ENCODE peak calls at places on chromosomes 1 and 21, in four cellular contexts. R, D, E and N are unnamed samples.

GRCh38 chr1:39001516-39002389 is 10.7 kb downstream of the AKIRIN1 start:
- DNase-seq in E (no peak), R (no peak), D (no peak), N (no peak)

GRCh38 chr1:170732262-170732595 is 68.3 kb downstream of the PRRX1 start:
- DNase-seq in R (peak; percentile 36), D (no peak), E (no peak), N (no peak)

GRCh38 chr1:54571326-54571725 is 23.3 kb downstream of the ACOT11 start:
- DNase-seq in R (no peak), E (no peak), D (no peak), N (no peak)

GRCh38 chr1:79790950-79791349 is 784.4 kb upstream of the ADGRL4 start:
- DNase-seq in E (no peak), D (no peak), R (no peak), N (no peak)

GRCh38 chr1:85330711-85331290 is 54.4 kb upstream of the BCL10 start:
- DNase-seq in D (peak; percentile 33), R (peak; percentile 82), E (peak; percentile 73), N (no peak)

GRCh38 chr1:157363660-157364140 is 188.6 kb downstream of the FCRL5 start:
- DNase-seq in D (peak; percentile 37), R (no peak), E (no peak), N (peak; percentile 67)

GRCh38 chr1:236425031-236425663 is 31.1 kb downstream of the EDARADD start:
- DNase-seq in E (no peak), R (no peak), D (no peak), N (no peak)

GRCh38 chr1:33624261-33624990 is 152.0 kb downstream of the ZSCAN20 start:
- DNase-seq in E (no peak), D (no peak), R (no peak), N (no peak)

GRCh38 chr21:36908260-36908908 is 58.1 kb downstream of the HLCS start:
- DNase-seq in E (no peak), D (no peak), R (no peak), N (no peak)

GRCh38 chr1:158414651-158415345 is 11.2 kb downstream of the OR10K2 start:
- DNase-seq in E (no peak), R (no peak), D (no peak), N (no peak)

GRCh38 chr1:164787834-164788231 is 228.8 kb downstream of the PBX1 start:
- DNase-seq in D (no peak), R (no peak), E (no peak), N (no peak)

GRCh38 chr1:208799186-208799585 is 555.0 kb upstream of the PLXNA2 start:
- DNase-seq in E (no peak), R (no peak), D (no peak), N (no peak)

GRCh38 chr1:180627411-180627810 is 4.4 kb upstream of the XPR1 start:
- DNase-seq in E (no peak), D (no peak), R (no peak), N (peak; percentile 46)

GRCh38 chr1:116574581-116575291 is 3.9 kb upstream of the CD58 start:
- DNase-seq in R (peak; percentile 53), D (peak; percentile 72), E (peak; percentile 42), N (peak; percentile 77)

GRCh38 chr1:1179339-1179982 is 5.8 kb downstream of the TTLL10 start:
- DNase-seq in E (no peak), R (no peak), D (no peak), N (no peak)

GRCh38 chr1:97433094-97433493 is 487.7 kb downstream of the DPYD start:
- DNase-seq in D (no peak), R (no peak), E (peak; percentile 70), N (no peak)

GRCh38 chr21:46350981-46351380 is 27.0 kb downstream of the PCNT start:
- DNase-seq in D (no peak), E (no peak), R (no peak), N (no peak)

GRCh38 chr21:40054403-40054802 is 187.2 kb downstream of the PCP4 start:
- DNase-seq in D (no peak), E (no peak), R (peak; percentile 21), N (no peak)

GRCh38 chr1:3545363-3546047 is 65.8 kb downstream of the MEGF6 start:
- DNase-seq in R (no peak), E (no peak), D (peak; percentile 42), N (no peak)

GRCh38 chr1:40020447-40021085 is 20.0 kb upstream of the CAP1 start:
- DNase-seq in D (no peak), E (no peak), R (no peak), N (peak; percentile 43)

GRCh38 chr1:12436817-12437599 is 181.0 kb downstream of the DHRS3 start:
- DNase-seq in R (no peak), E (no peak), D (no peak), N (no peak)

GRCh38 chr1:23013657-23014056 is 2.0 kb downstream of the TEX46 start:
- DNase-seq in D (no peak), E (no peak), R (no peak), N (no peak)

GRCh38 chr1:31082385-31082784 is 16.9 kb upstream of the PUM1 start:
- DNase-seq in R (no peak), E (no peak), D (no peak), N (no peak)

GRCh38 chr21:37071561-37072238 is 1.2 kb downstream of the PIGP start:
- DNase-seq in R (peak; percentile 17), E (no peak), D (peak; percentile 88), N (peak; percentile 18)

GRCh38 chr1:160739098-160739511 is at the start of gene SLAMF7:
- DNase-seq in E (no peak), D (no peak), R (peak; percentile 6), N (peak; percentile 54)

GRCh38 chr1:240831191-240831631 is 219.3 kb upstream of the GREM2 start:
- DNase-seq in R (no peak), D (no peak), E (no peak), N (no peak)

GRCh38 chr21:45543371-45543709 is 1.1 kb upstream of the SLC19A1 start:
- DNase-seq in E (no peak), D (no peak), R (peak; percentile 6), N (no peak)

GRCh38 chr1:96843196-96843595 is 121.6 kb downstream of the PTBP2 start:
- DNase-seq in R (no peak), D (no peak), E (no peak), N (peak; percentile 25)

GRCh38 chr1:37159102-37159501 is 124.8 kb upstream of the GRIK3 start:
- DNase-seq in R (no peak), E (no peak), D (no peak), N (peak; percentile 17)

GRCh38 chr1:66788231-66788939 is 12.7 kb downstream of the INSL5 start:
- DNase-seq in R (no peak), E (no peak), D (no peak), N (no peak)

GRCh38 chr1:83900530-83900929 is 98.4 kb downstream of the TTLL7 start:
- DNase-seq in R (no peak), E (no peak), D (no peak), N (no peak)

GRCh38 chr1:180793451-180793850 is 119.2 kb upstream of the KIAA1614 start:
- DNase-seq in R (no peak), D (no peak), E (no peak), N (no peak)

GRCh38 chr1:66532798-66533783 is 862 bp upstream of the SGIP1 start:
- DNase-seq in R (peak; percentile 50), E (no peak), D (no peak), N (no peak)